ENCODE peak calls at places on chromosome 22, in ten cellular contexts. H is CD8-positive, alpha-beta memory T cell; K is uterus; N is lower lobe of right lung; P is IMR-90; A is heart left ventricle; R is OCI-LY7; F is brain microvascular endothelial cell; O is PC-3; Z is lung. I is an unnamed sample.

GRCh38 chr22:49855491-49855911 is 1.9 kb downstream of the ZBED4 start:
- DNase-seq in F (no peak), A (no peak), P (peak; percentile 33), R (no peak), K (no peak), N (no peak), O (peak; percentile 29), H (no peak), Z (no peak), I (peak; percentile 36)

GRCh38 chr22:29202231-29203192 is 3.2 kb upstream of the EMID1 start:
- DNase-seq in H (peak; percentile 17), O (peak; percentile 31), A (peak; percentile 59), P (peak; percentile 55), R (peak; percentile 70), N (peak; percentile 67), F (peak; percentile 45), Z (peak; percentile 49), K (no peak), I (no peak)

GRCh38 chr22:50734986-50735738 is 2.8 kb upstream of the ACR start:
- DNase-seq in Z (no peak), N (peak; percentile 20), K (peak; percentile 4), O (no peak), P (no peak), F (no peak), A (no peak), R (no peak), H (no peak), I (no peak)

GRCh38 chr22:23118647-23119491 is 22.9 kb downstream of the RSPH14 start:
- DNase-seq in O (no peak), H (no peak), A (no peak), R (no peak), Z (no peak), F (no peak), P (no peak), K (no peak), N (no peak), I (no peak)

GRCh38 chr22:19641254-19641982 is 72.9 kb upstream of the SEPTIN5 start:
- DNase-seq in N (no peak), P (no peak), H (no peak), O (peak; percentile 2), R (no peak), Z (no peak), A (no peak), F (no peak), K (no peak), I (peak; percentile 50)

GRCh38 chr22:46569055-46569847 is 31.8 kb upstream of the CELSR1 start:
- DNase-seq in A (peak; percentile 14), K (no peak), O (no peak), H (no peak), F (no peak), R (no peak), Z (no peak), N (peak; percentile 35), P (no peak), I (no peak)

GRCh38 chr22:20601308-20601707 is 93.9 kb downstream of the MED15 start:
- DNase-seq in N (no peak), H (no peak), R (no peak), O (no peak), Z (no peak), A (no peak), K (no peak), P (no peak), F (no peak), I (no peak)

GRCh38 chr22:29270475-29271271 is 2.6 kb downstream of the EWSR1 start:
- DNase-seq in F (peak; percentile 22), O (peak; percentile 54), R (peak; percentile 30), Z (no peak), P (peak; percentile 58), N (no peak), K (no peak), H (no peak), A (no peak), I (peak; percentile 55)

GRCh38 chr22:49894321-49895072 is 23.7 kb downstream of the ALG12 start:
- DNase-seq in K (no peak), F (no peak), O (no peak), Z (no peak), N (no peak), R (no peak), A (no peak), H (no peak), P (no peak), I (no peak)

GRCh38 chr22:22918297-22918965 is 30.8 kb downstream of the IGLL5 start:
- DNase-seq in H (no peak), O (no peak), Z (no peak), K (no peak), R (no peak), P (no peak), A (no peak), N (no peak), F (no peak), I (no peak)

GRCh38 chr22:17578129-17578754 is 14.9 kb downstream of the SLC25A18 start:
- DNase-seq in A (peak; percentile 70), N (peak; percentile 73), H (no peak), P (peak; percentile 36), Z (peak; percentile 69), F (no peak), K (no peak), R (no peak), O (peak; percentile 37), I (peak; percentile 70)

GRCh38 chr22:31247726-31248125 is 35.6 kb downstream of the LIMK2 start:
- DNase-seq in R (no peak), O (no peak), P (no peak), N (no peak), F (no peak), Z (no peak), H (no peak), A (no peak), K (no peak), I (no peak)

GRCh38 chr22:29987143-29987542 is 93.1 kb upstream of the HORMAD2 start:
- DNase-seq in H (no peak), O (no peak), R (no peak), N (peak; percentile 49), F (no peak), P (no peak), K (no peak), A (no peak), Z (no peak), I (no peak)

DNA sequence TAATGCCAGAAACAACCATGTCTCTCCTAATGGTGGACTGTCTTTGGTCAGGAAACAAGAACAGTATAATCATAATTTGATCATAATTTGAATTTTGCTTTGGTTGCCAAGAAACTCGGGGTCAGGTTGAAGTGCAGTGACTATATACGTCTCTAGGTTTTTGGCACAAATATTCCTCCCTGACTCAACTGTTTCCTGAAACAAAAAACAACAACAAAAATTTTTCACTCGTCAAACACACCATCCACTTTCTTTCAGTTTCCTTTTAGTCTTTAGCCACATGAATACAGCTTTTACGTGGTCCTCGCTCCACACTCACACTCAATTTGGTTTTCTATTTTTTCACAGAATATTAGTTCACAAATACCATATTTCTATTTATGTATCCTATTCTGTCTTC is 5.4 kb upstream of the FBLN1 start:
- DNase-seq in A (no peak), R (no peak), P (peak; percentile 18), O (no peak), H (no peak), K (no peak), Z (no peak), N (no peak), F (no peak), I (peak; percentile 35)
- H3K4me3 ChIP-seq in A (no peak overlapping the region), R (no peak overlapping the region), P (peak overlapping the region; percentile 14), O (no peak overlapping the region), H (no peak overlapping the region), K (no peak overlapping the region), Z (no peak overlapping the region), N (no peak overlapping the region), F (no peak overlapping the region), I (peak overlapping the region; percentile 13)

DNA sequence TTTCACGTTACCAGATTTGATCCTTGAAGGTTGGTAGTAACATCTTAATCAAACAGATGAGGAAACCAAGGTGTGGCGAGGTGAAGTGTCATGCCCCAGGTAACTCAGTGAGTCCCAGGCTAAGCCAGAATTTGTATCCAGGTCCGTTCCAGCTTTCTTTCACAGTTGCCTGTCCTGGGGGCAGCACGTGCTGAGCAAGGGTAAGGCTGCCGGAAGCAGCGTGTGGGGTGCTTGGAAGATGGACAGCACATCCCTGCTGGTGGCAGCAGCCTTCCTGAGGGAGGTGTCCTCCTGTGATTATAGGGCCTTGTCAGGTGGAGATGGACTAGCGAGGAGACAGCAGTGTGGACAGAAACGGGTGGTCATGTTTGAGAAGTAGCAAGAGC is 50.9 kb downstream of the TRIOBP start:
- DNase-seq in H (no peak), Z (no peak), N (no peak), K (no peak), A (no peak), P (no peak), O (no peak), F (no peak), R (no peak), I (peak; percentile 24)
- H3K4me3 ChIP-seq in H (no peak overlapping the region), Z (peak overlapping the region; percentile 27), N (peak overlapping the region; percentile 97), K (peak overlapping the region; percentile 74), A (peak overlapping the region; percentile 99), P (peak overlapping the region; percentile 97), O (peak overlapping the region; percentile 88), F (peak overlapping the region; percentile 86), R (no peak overlapping the region), I (peak overlapping the region; percentile 99)

DNA sequence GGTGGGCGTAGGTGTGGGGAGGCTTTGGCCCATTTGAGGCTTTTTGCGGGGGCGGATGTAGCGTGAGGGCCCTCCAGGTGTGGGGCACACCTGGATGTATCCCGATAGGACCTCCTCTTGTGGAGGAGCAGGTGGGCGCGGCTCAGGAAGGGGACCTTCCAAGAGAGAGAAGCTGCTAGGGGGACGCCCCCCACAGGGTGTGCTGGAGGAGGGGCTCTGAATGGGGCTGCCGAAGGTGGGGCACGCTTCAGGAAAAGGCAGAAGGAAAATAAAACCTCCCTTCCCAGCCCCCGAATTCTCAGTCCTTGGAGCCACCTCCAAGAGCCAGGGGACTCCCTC is 621 bp downstream of the SGSM1 start:
- DNase-seq in O (no peak), Z (no peak), H (no peak), K (no peak), R (no peak), N (peak; percentile 48), F (no peak), P (no peak), A (no peak), I (no peak)
- H3K4me3 ChIP-seq in O (peak overlapping the region; percentile 67), Z (peak overlapping the region; percentile 66), H (no peak overlapping the region), K (peak overlapping the region; percentile 48), R (no peak overlapping the region), N (peak overlapping the region; percentile 69), F (no peak overlapping the region), P (no peak overlapping the region), A (peak overlapping the region; percentile 79), I (no peak overlapping the region)

GRCh38 chr22:27796118-27796517 is 5.4 kb downstream of the MN1 start:
- DNase-seq in R (no peak), N (no peak), H (no peak), A (peak; percentile 16), Z (no peak), K (no peak), F (no peak), O (no peak), P (no peak), I (peak; percentile 56)

GRCh38 chr22:27798526-27799333 is 2.8 kb downstream of the MN1 start:
- DNase-seq in A (no peak), Z (no peak), P (no peak), O (no peak), K (peak; percentile 9), R (no peak), H (no peak), N (no peak), F (no peak), I (no peak)

GRCh38 chr22:27796829-27797792 is 4.4 kb downstream of the MN1 start:
- DNase-seq in H (no peak), O (no peak), N (no peak), F (no peak), K (no peak), Z (no peak), P (no peak), A (peak; percentile 28), R (no peak), I (no peak)

GRCh38 chr22:27799334-27800249 is 2.0 kb downstream of the MN1 start:
- DNase-seq in P (no peak), R (no peak), Z (no peak), N (no peak), K (peak; percentile 16), F (no peak), O (peak; percentile 22), A (peak; percentile 58), H (no peak), I (peak; percentile 85)

GRCh38 chr22:27797793-27798525 is 3.6 kb downstream of the MN1 start:
- DNase-seq in H (no peak), F (no peak), P (no peak), R (no peak), A (no peak), N (no peak), Z (no peak), O (no peak), K (no peak), I (no peak)
- H3K4me3 ChIP-seq in H (no peak overlapping the region), F (peak overlapping the region; percentile 9), P (no peak overlapping the region), R (no peak overlapping the region), A (peak overlapping the region; percentile 83), N (peak overlapping the region; percentile 19), Z (no peak overlapping the region), O (no peak overlapping the region), K (no peak overlapping the region), I (no peak overlapping the region)

I was measured in GM23248.